ENCODE peak calls at places on chromosome 17, in six cellular contexts. K is HS-5; Y is activated CD8-positive, alpha-beta memory T cell treated with anti-CD3 and anti-CD28 coated beads, Interleukin-2, amount 50 U/mL, for 48 hours; E is GM23248; S is progenitor cell of endocrine pancreas; G is HCEC 1CT. O is an unnamed sample.

GRCh38 chr17:82241183-82241925 is 12.5 kb downstream of the SLC16A3 start:
- DNase-seq in E (peak), S (no peak), Y (peak), K (peak), G (peak), O (no peak)

GRCh38 chr17:36899250-36900129 is 37.8 kb upstream of the LHX1 start:
- DNase-seq in E (peak), S (no peak), G (no peak), K (no peak), Y (no peak), O (peak)

GRCh38 chr17:17667231-17667630 is 14.0 kb upstream of the RAI1 start:
- DNase-seq in G (no peak), E (no peak), Y (no peak), S (no peak), K (no peak), O (no peak)

GRCh38 chr17:29136998-29137730 is 43.0 kb downstream of the MYO18A start:
- DNase-seq in K (no peak), S (no peak), Y (no peak), E (peak), G (peak), O (no peak)

GRCh38 chr17:83186751-83187421 is 107.5 kb downstream of the METRNL start:
- DNase-seq in E (no peak), G (no peak), Y (no peak), S (no peak), K (no peak), O (no peak)

GRCh38 chr17:69492410-69493071 is 78.0 kb downstream of the MAP2K6 start:
- DNase-seq in G (peak), K (peak), Y (no peak), E (peak), S (no peak), O (peak)

GRCh38 chr17:76014925-76015261 is 12.2 kb downstream of the EVPL start:
- DNase-seq in Y (no peak), K (no peak), S (no peak), E (no peak), G (no peak), O (no peak)

GRCh38 chr17:27895110-27895895 is 2.1 kb upstream of the LYRM9 start:
- DNase-seq in G (no peak), S (no peak), Y (no peak), K (no peak), E (no peak), O (no peak)

GRCh38 chr17:49987681-49988441 is 7.2 kb downstream of the DLX3 start:
- DNase-seq in E (peak), S (no peak), Y (peak), K (no peak), G (no peak), O (peak)

GRCh38 chr17:8015957-8016631 is 13.7 kb downstream of the GUCY2D start:
- DNase-seq in G (no peak), S (no peak), E (peak), Y (peak), K (no peak), O (peak)

GRCh38 chr17:51234162-51234561 is 25.7 kb downstream of the MBTD1 start:
- DNase-seq in S (no peak), G (no peak), E (no peak), K (no peak), Y (no peak), O (no peak)

GRCh38 chr17:19376799-19377198 is 1.5 kb upstream of the MAPK7 start:
- DNase-seq in K (no peak), Y (no peak), S (no peak), G (no peak), E (no peak), O (no peak)

GRCh38 chr17:64707077-64707591 is 45.0 kb upstream of the SMURF2 start:
- DNase-seq in G (peak), E (peak), K (peak), S (no peak), Y (no peak), O (no peak)

GRCh38 chr17:49556183-49556943 is 19.3 kb upstream of the NXPH3 start:
- DNase-seq in E (peak), K (no peak), Y (peak), G (peak), S (peak), O (peak)

GRCh38 chr17:44794699-44795413 is 35.2 kb downstream of the GJC1 start:
- DNase-seq in Y (no peak), E (peak), K (peak), G (peak), S (no peak), O (no peak)

GRCh38 chr17:81549031-81549557 is 3.1 kb downstream of the FAAP100 start:
- DNase-seq in E (no peak), Y (no peak), G (no peak), K (no peak), S (no peak), O (no peak)

GRCh38 chr17:80724723-80725388 is 180.2 kb downstream of the RPTOR start:
- DNase-seq in S (no peak), G (peak), K (peak), Y (no peak), E (peak), O (no peak)

GRCh38 chr17:21301593-21302550 is 17.4 kb downstream of the MAP2K3 start:
- DNase-seq in E (no peak), G (no peak), S (no peak), K (no peak), Y (no peak), O (no peak)

GRCh38 chr17:19502517-19502916 is 31.1 kb upstream of the SLC47A1 start:
- DNase-seq in G (no peak), E (no peak), K (no peak), S (no peak), Y (peak), O (no peak)

GRCh38 chr17:8576895-8577294 is 53.6 kb downstream of the MYH10 start:
- DNase-seq in K (no peak), G (no peak), S (no peak), E (no peak), Y (no peak), O (no peak)

GRCh38 chr17:32746698-32747097 is 130.2 kb downstream of the MYO1D start:
- DNase-seq in K (peak), S (no peak), E (peak), G (peak), Y (no peak), O (no peak)

GRCh38 chr17:72462814-72463213 is 342.0 kb downstream of the SOX9 start:
- DNase-seq in Y (no peak), S (no peak), K (no peak), E (no peak), G (no peak), O (no peak)

GRCh38 chr17:16877102-16877501 is 94.8 kb downstream of the TNFRSF13B start:
- DNase-seq in E (peak), K (peak), Y (no peak), S (no peak), G (no peak), O (no peak)

GRCh38 chr17:40551091-40551873 is 14.0 kb downstream of the CCR7 start:
- DNase-seq in E (peak), Y (peak), S (no peak), G (peak), K (peak), O (no peak)